ENCODE peak calls at places on chromosomes 16 and 17, in ten cellular contexts. One of them, this sample, is unnamed.

GRCh38 chr16:68332411-68333121 is 21.7 kb downstream of the PRMT7 start:
- DNase-seq in RWPE1: no peak
- DNase-seq in activated CD8-positive, alpha-beta memory T cell treated with anti-CD3 and anti-CD28 coated beads for 4 hours: no peak
- DNase-seq in activated naive CD4-positive, alpha-beta T cell treated with Interleukin-2 at 50 U/mL for 16 hours: no peak
- DNase-seq in stimulated activated CD4-positive, alpha-beta T cell treated with anti-CD3 and anti-CD28 coated beads, Interleukin-1b, Interleukin-23, amount 100 ng/mL, for 1 hour: no peak
- DNase-seq in HS-5: no peak
- DNase-seq in astrocyte of the hippocampus: no peak
- DNase-seq in lower lobe of right lung: no peak
- DNase-seq in naive thymus-derived CD4-positive, alpha-beta T cell: no peak
- DNase-seq in AG04450: peak
- DNase-seq in this sample: peak

GRCh38 chr16:86946396-86946795 is 368.0 kb downstream of the FOXL1 start:
- DNase-seq in RWPE1: no peak
- DNase-seq in activated CD8-positive, alpha-beta memory T cell treated with anti-CD3 and anti-CD28 coated beads for 4 hours: no peak
- DNase-seq in activated naive CD4-positive, alpha-beta T cell treated with Interleukin-2 at 50 U/mL for 16 hours: no peak
- DNase-seq in stimulated activated CD4-positive, alpha-beta T cell treated with anti-CD3 and anti-CD28 coated beads, Interleukin-1b, Interleukin-23, amount 100 ng/mL, for 1 hour: no peak
- DNase-seq in HS-5: no peak
- DNase-seq in astrocyte of the hippocampus: peak
- DNase-seq in lower lobe of right lung: no peak
- DNase-seq in naive thymus-derived CD4-positive, alpha-beta T cell: no peak
- DNase-seq in AG04450: no peak
- DNase-seq in this sample: no peak

GRCh38 chr16:65698943-65699342 is 577.1 kb upstream of the CDH11 start:
- DNase-seq in RWPE1: no peak
- DNase-seq in activated CD8-positive, alpha-beta memory T cell treated with anti-CD3 and anti-CD28 coated beads for 4 hours: no peak
- DNase-seq in activated naive CD4-positive, alpha-beta T cell treated with Interleukin-2 at 50 U/mL for 16 hours: no peak
- DNase-seq in stimulated activated CD4-positive, alpha-beta T cell treated with anti-CD3 and anti-CD28 coated beads, Interleukin-1b, Interleukin-23, amount 100 ng/mL, for 1 hour: no peak
- DNase-seq in HS-5: no peak
- DNase-seq in astrocyte of the hippocampus: peak
- DNase-seq in lower lobe of right lung: no peak
- DNase-seq in naive thymus-derived CD4-positive, alpha-beta T cell: no peak
- DNase-seq in AG04450: no peak
- DNase-seq in this sample: peak

GRCh38 chr17:5282639-5283217 is 644 bp downstream of the RABEP1 start:
- DNase-seq in RWPE1: no peak
- DNase-seq in activated CD8-positive, alpha-beta memory T cell treated with anti-CD3 and anti-CD28 coated beads for 4 hours: peak
- DNase-seq in activated naive CD4-positive, alpha-beta T cell treated with Interleukin-2 at 50 U/mL for 16 hours: peak
- DNase-seq in stimulated activated CD4-positive, alpha-beta T cell treated with anti-CD3 and anti-CD28 coated beads, Interleukin-1b, Interleukin-23, amount 100 ng/mL, for 1 hour: peak
- DNase-seq in HS-5: no peak
- DNase-seq in astrocyte of the hippocampus: no peak
- DNase-seq in lower lobe of right lung: peak
- DNase-seq in naive thymus-derived CD4-positive, alpha-beta T cell: no peak
- DNase-seq in AG04450: no peak
- DNase-seq in this sample: no peak

GRCh38 chr16:86534779-86535605 is 20.0 kb downstream of the MTHFSD start:
- DNase-seq in RWPE1: no peak
- DNase-seq in activated CD8-positive, alpha-beta memory T cell treated with anti-CD3 and anti-CD28 coated beads for 4 hours: no peak
- DNase-seq in activated naive CD4-positive, alpha-beta T cell treated with Interleukin-2 at 50 U/mL for 16 hours: no peak
- DNase-seq in stimulated activated CD4-positive, alpha-beta T cell treated with anti-CD3 and anti-CD28 coated beads, Interleukin-1b, Interleukin-23, amount 100 ng/mL, for 1 hour: no peak
- DNase-seq in HS-5: no peak
- DNase-seq in astrocyte of the hippocampus: peak
- DNase-seq in lower lobe of right lung: no peak
- DNase-seq in naive thymus-derived CD4-positive, alpha-beta T cell: no peak
- DNase-seq in AG04450: no peak
- DNase-seq in this sample: no peak

GRCh38 chr17:32551186-32551955 is 64.6 kb downstream of the CDK5R1 start:
- DNase-seq in RWPE1: peak
- DNase-seq in activated CD8-positive, alpha-beta memory T cell treated with anti-CD3 and anti-CD28 coated beads for 4 hours: no peak
- DNase-seq in activated naive CD4-positive, alpha-beta T cell treated with Interleukin-2 at 50 U/mL for 16 hours: no peak
- DNase-seq in stimulated activated CD4-positive, alpha-beta T cell treated with anti-CD3 and anti-CD28 coated beads, Interleukin-1b, Interleukin-23, amount 100 ng/mL, for 1 hour: no peak
- DNase-seq in HS-5: no peak
- DNase-seq in astrocyte of the hippocampus: peak
- DNase-seq in lower lobe of right lung: no peak
- DNase-seq in naive thymus-derived CD4-positive, alpha-beta T cell: no peak
- DNase-seq in AG04450: no peak
- DNase-seq in this sample: no peak

GRCh38 chr16:80125677-80126076 is 415.1 kb upstream of the DYNLRB2 start:
- DNase-seq in RWPE1: no peak
- DNase-seq in activated CD8-positive, alpha-beta memory T cell treated with anti-CD3 and anti-CD28 coated beads for 4 hours: no peak
- DNase-seq in activated naive CD4-positive, alpha-beta T cell treated with Interleukin-2 at 50 U/mL for 16 hours: no peak
- DNase-seq in stimulated activated CD4-positive, alpha-beta T cell treated with anti-CD3 and anti-CD28 coated beads, Interleukin-1b, Interleukin-23, amount 100 ng/mL, for 1 hour: no peak
- DNase-seq in HS-5: no peak
- DNase-seq in astrocyte of the hippocampus: no peak
- DNase-seq in lower lobe of right lung: no peak
- DNase-seq in naive thymus-derived CD4-positive, alpha-beta T cell: no peak
- DNase-seq in AG04450: no peak
- DNase-seq in this sample: no peak

GRCh38 chr17:18240449-18240848 is 15.0 kb downstream of the LLGL1 start:
- DNase-seq in RWPE1: no peak
- DNase-seq in activated CD8-positive, alpha-beta memory T cell treated with anti-CD3 and anti-CD28 coated beads for 4 hours: no peak
- DNase-seq in activated naive CD4-positive, alpha-beta T cell treated with Interleukin-2 at 50 U/mL for 16 hours: no peak
- DNase-seq in stimulated activated CD4-positive, alpha-beta T cell treated with anti-CD3 and anti-CD28 coated beads, Interleukin-1b, Interleukin-23, amount 100 ng/mL, for 1 hour: no peak
- DNase-seq in HS-5: no peak
- DNase-seq in astrocyte of the hippocampus: no peak
- DNase-seq in lower lobe of right lung: no peak
- DNase-seq in naive thymus-derived CD4-positive, alpha-beta T cell: no peak
- DNase-seq in AG04450: no peak
- DNase-seq in this sample: no peak

GRCh38 chr16:3038896-3039295 is 2.2 kb upstream of the BICDL2 start:
- DNase-seq in RWPE1: no peak
- DNase-seq in activated CD8-positive, alpha-beta memory T cell treated with anti-CD3 and anti-CD28 coated beads for 4 hours: no peak
- DNase-seq in activated naive CD4-positive, alpha-beta T cell treated with Interleukin-2 at 50 U/mL for 16 hours: no peak
- DNase-seq in stimulated activated CD4-positive, alpha-beta T cell treated with anti-CD3 and anti-CD28 coated beads, Interleukin-1b, Interleukin-23, amount 100 ng/mL, for 1 hour: no peak
- DNase-seq in HS-5: no peak
- DNase-seq in astrocyte of the hippocampus: no peak
- DNase-seq in lower lobe of right lung: no peak
- DNase-seq in naive thymus-derived CD4-positive, alpha-beta T cell: no peak
- DNase-seq in AG04450: no peak
- DNase-seq in this sample: no peak

GRCh38 chr17:50063516-50064252 is 7.8 kb downstream of the ITGA3 start:
- DNase-seq in RWPE1: no peak
- DNase-seq in activated CD8-positive, alpha-beta memory T cell treated with anti-CD3 and anti-CD28 coated beads for 4 hours: no peak
- DNase-seq in activated naive CD4-positive, alpha-beta T cell treated with Interleukin-2 at 50 U/mL for 16 hours: no peak
- DNase-seq in stimulated activated CD4-positive, alpha-beta T cell treated with anti-CD3 and anti-CD28 coated beads, Interleukin-1b, Interleukin-23, amount 100 ng/mL, for 1 hour: no peak
- DNase-seq in HS-5: no peak
- DNase-seq in astrocyte of the hippocampus: peak
- DNase-seq in lower lobe of right lung: no peak
- DNase-seq in naive thymus-derived CD4-positive, alpha-beta T cell: no peak
- DNase-seq in AG04450: no peak
- DNase-seq in this sample: no peak

GRCh38 chr16:4846503-4846900 is 586 bp downstream of the GLYR1 start:
- DNase-seq in RWPE1: peak
- DNase-seq in activated CD8-positive, alpha-beta memory T cell treated with anti-CD3 and anti-CD28 coated beads for 4 hours: no peak
- DNase-seq in activated naive CD4-positive, alpha-beta T cell treated with Interleukin-2 at 50 U/mL for 16 hours: peak
- DNase-seq in stimulated activated CD4-positive, alpha-beta T cell treated with anti-CD3 and anti-CD28 coated beads, Interleukin-1b, Interleukin-23, amount 100 ng/mL, for 1 hour: no peak
- DNase-seq in HS-5: no peak
- DNase-seq in astrocyte of the hippocampus: peak
- DNase-seq in lower lobe of right lung: peak
- DNase-seq in naive thymus-derived CD4-positive, alpha-beta T cell: peak
- DNase-seq in AG04450: no peak
- DNase-seq in this sample: no peak

This sample was measured in brain pericyte.